ENCODE peak calls at places on chromosomes 16 and 17, in nine cellular contexts. Y is Peyer's patch, A is transverse colon, V is esophagus squamous epithelium, W is IMR-90, U is HFF-Myc, S is GM10248, L is glutamatergic neuron, I is AG09309. T is an unnamed sample.

GRCh38 chr16:53433930-53434435 is 288 bp upstream of the RBL2 start:
- DNase-seq in Y (no peak), A (no peak), V (no peak), W (peak; percentile 75), U (no peak), S (no peak), L (no peak), I (no peak), T (no peak)

GRCh38 chr17:34580685-34581445 is 1.5 kb downstream of the TMEM132E start:
- DNase-seq in Y (no peak), A (no peak), V (no peak), W (no peak), U (no peak), S (no peak), L (peak; percentile 72), I (no peak), T (no peak)

GRCh38 chr17:48930435-48930873 is 14.2 kb downstream of the SNF8 start:
- DNase-seq in Y (no peak), A (no peak), V (no peak), W (no peak), U (no peak), S (no peak), L (peak; percentile 20), I (no peak), T (no peak)

GRCh38 chr17:68501074-68501473 is 11.2 kb upstream of the PRKAR1A start:
- DNase-seq in Y (no peak), A (no peak), V (no peak), W (no peak), U (no peak), S (no peak), L (no peak), I (no peak), T (no peak)

GRCh38 chr16:89565256-89565505 is 4.7 kb downstream of the RPL13 start:
- DNase-seq in Y (no peak), A (peak; percentile 60), V (no peak), W (no peak), U (no peak), S (no peak), L (no peak), I (no peak), T (no peak)

GRCh38 chr17:36732351-36732750 is 131.0 kb downstream of the MRM1 start:
- DNase-seq in Y (no peak), A (no peak), V (no peak), W (no peak), U (no peak), S (no peak), L (no peak), I (no peak), T (no peak)

GRCh38 chr16:55439101-55439690 is 39.8 kb upstream of the MMP2 start:
- DNase-seq in Y (no peak), A (no peak), V (no peak), W (no peak), U (no peak), S (no peak), L (no peak), I (peak; percentile 35), T (no peak)

GRCh38 chr16:68778551-68779231 is 41.6 kb downstream of the CDH1 start:
- DNase-seq in Y (no peak), A (peak; percentile 32), V (no peak), W (no peak), U (no peak), S (no peak), L (no peak), I (no peak), T (no peak)

GRCh38 chr17:63431939-63432804 is 13.9 kb downstream of the CYB561 start:
- DNase-seq in Y (peak; percentile 45), A (peak; percentile 40), V (no peak), W (peak; percentile 66), U (no peak), S (no peak), L (peak; percentile 70), I (peak; percentile 88), T (no peak)

GRCh38 chr17:10626378-10626777 is 30.7 kb downstream of the MYH3 start:
- DNase-seq in Y (no peak), A (no peak), V (no peak), W (no peak), U (no peak), S (no peak), L (no peak), I (no peak), T (no peak)

GRCh38 chr17:10629706-10630105 is 27.4 kb downstream of the MYH3 start:
- DNase-seq in Y (no peak), A (no peak), V (no peak), W (no peak), U (no peak), S (no peak), L (no peak), I (no peak), T (no peak)

GRCh38 chr17:10631701-10632100 is 25.4 kb downstream of the MYH3 start:
- DNase-seq in Y (no peak), A (no peak), V (no peak), W (no peak), U (no peak), S (no peak), L (no peak), I (no peak), T (no peak)

GRCh38 chr17:10631048-10631700 is 25.9 kb downstream of the MYH3 start:
- DNase-seq in Y (peak; percentile 62), A (peak; percentile 19), V (no peak), W (peak; percentile 10), U (no peak), S (peak; percentile 53), L (peak; percentile 78), I (no peak), T (no peak)

GRCh38 chr17:10628756-10629155 is 28.4 kb downstream of the MYH3 start:
- DNase-seq in Y (no peak), A (no peak), V (no peak), W (no peak), U (no peak), S (no peak), L (peak; percentile 45), I (no peak), T (no peak)
- TF ChIP-seq CTCF in Y (peak; percentile 12), A (no peak), V (no peak), W (no peak), U (peak; percentile 56), S (peak; percentile 30), L (peak; percentile 73), I (peak; percentile 42), T (peak; percentile 36)

DNA sequence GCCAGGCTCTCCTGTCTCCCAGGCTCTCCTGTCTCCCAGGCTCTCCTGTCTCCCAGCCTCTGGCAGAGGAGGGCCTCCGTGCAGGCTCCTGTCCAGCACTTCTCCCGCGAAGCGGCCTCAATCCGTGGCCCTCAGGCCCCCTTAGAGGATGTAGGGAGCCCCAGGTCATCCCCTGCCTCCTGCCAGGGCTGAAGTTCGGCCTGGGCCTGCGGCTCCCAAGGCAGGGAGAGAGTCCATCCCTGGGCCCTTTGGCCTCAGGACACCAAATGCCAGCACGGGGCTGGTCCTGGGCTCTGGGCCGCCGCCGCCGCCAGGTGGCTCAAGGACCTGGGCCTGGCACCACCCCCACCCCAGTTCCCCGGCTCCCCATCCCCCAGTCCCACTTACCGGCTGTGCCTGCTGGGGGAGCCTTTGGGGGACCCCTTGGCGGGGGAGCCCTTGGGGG is 370 bp downstream of the EVPL start:
- DNase-seq in Y (no peak), A (no peak), V (no peak), W (no peak), U (no peak), S (no peak), L (no peak), I (no peak), T (no peak)
- TF ChIP-seq CTCF in Y (no peak), A (peak; percentile 29), V (no peak), W (no peak), U (no peak), S (no peak), L (no peak), I (no peak), T (no peak)

GRCh38 chr17:50118076-50118827 is 11.7 kb downstream of the SAMD14 start:
- DNase-seq in Y (no peak), A (no peak), V (no peak), W (no peak), U (no peak), S (no peak), L (no peak), I (no peak), T (no peak)

GRCh38 chr17:50115744-50116143 is 14.2 kb downstream of the SAMD14 start:
- DNase-seq in Y (no peak), A (no peak), V (no peak), W (no peak), U (no peak), S (no peak), L (no peak), I (no peak), T (no peak)

GRCh38 chr17:50118828-50119218 is 11.1 kb downstream of the SAMD14 start:
- DNase-seq in Y (no peak), A (no peak), V (no peak), W (no peak), U (no peak), S (no peak), L (no peak), I (no peak), T (no peak)

GRCh38 chr17:50114849-50115357 is 15.1 kb downstream of the SAMD14 start:
- DNase-seq in Y (peak; percentile 73), A (peak; percentile 49), V (no peak), W (peak; percentile 70), U (no peak), S (peak; percentile 68), L (no peak), I (no peak), T (no peak)

DNA sequence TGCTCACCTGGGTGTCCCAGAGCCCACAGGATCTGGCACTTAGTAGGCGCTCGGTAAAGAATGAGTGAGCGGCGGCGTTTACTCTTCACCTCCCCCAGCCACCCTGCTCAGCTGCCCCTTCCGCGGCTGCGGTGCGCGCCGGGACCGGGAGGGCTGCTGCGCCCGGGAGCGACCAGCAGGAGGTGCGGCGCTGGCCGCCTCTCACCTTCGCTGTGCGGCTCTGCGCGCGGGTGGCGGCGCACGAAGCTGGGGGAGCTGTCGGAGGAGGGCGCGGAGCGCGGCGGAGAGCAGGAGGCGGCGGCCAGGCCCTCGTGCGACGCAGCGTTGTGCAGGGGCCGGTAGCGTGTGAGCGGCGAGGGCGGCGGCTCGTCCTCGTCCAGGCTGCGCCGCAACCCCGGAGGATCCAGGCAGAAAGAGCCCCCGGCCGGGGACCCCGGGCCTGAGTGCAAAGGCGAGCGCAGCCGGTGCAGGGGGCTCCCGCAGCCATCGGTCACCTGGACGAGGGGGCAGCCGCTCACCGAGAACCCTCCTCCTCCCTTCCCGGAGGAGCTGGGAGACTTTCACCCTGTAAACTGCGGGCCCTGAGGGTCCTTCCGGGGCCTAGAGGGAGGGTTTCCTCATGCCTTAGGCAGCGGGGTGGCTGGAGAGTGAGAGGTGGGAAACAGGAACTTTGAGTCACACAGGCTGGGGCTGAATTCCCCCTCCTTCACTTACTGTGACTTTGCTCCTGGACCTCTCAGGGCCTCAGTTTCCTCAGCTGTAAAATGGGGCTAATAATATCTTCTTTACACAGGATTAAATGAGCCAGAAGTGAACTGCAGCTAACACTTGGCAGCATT is 12.5 kb downstream of the SAMD14 start:
- DNase-seq in Y (peak; percentile 75), A (peak; percentile 68), V (no peak), W (peak; percentile 35), U (no peak), S (peak; percentile 67), L (peak; percentile 87), I (no peak), T (no peak)
- TF ChIP-seq CTCF in Y (peak; percentile 50), A (peak; percentile 78), V (peak; percentile 76), W (peak; percentile 47), U (peak; percentile 63), S (peak; percentile 53), L (peak; percentile 73), I (peak; percentile 46), T (peak; percentile 51)

DNA sequence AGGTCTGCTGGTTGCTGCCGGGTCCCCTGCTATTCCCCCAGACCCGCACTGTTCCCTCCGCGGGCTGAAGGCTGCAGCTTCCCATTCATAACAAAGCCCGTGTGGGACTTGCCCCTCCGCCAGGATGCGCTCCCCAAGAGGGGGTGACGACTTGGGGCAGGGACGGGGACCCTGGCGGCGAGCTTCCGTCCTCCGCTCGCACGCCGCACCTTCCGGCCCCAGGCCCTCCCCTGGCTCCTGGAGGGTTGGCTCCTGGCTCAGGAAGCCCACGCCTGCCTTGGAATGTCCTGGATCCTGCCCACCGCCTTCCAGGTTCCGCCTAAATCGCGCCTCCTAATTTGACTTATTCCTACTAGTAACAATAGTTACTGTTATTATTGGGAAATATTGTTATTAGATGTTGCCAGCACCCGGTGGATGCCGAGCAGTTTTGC is 1.1 kb upstream of the TFAP4 start:
- DNase-seq in Y (peak; percentile 70), A (peak; percentile 55), V (no peak), W (peak; percentile 22), U (no peak), S (peak; percentile 67), L (peak; percentile 74), I (no peak), T (no peak)
- TF ChIP-seq CTCF in Y (peak; percentile 24), A (peak; percentile 45), V (peak; percentile 41), W (peak; percentile 32), U (peak; percentile 28), S (no peak), L (peak; percentile 42), I (peak; percentile 57), T (peak; percentile 57)

T was measured in osteocyte.